ENCODE peak calls at places on chromosomes 1 and 21, in nine cellular contexts. H, M, O, N, Y, B, E, P and K are unnamed samples. For H3K4me1, the result is how much of the 10 kb centered on the place peaks cover.

GRCh38 chr21:44078411-44078981 is 28.7 kb upstream of the PWP2 start:
- DNase-seq in H (no peak), M (no peak), O (no peak), N (no peak), Y (peak), B (no peak), E (no peak), P (no peak), K (no peak)

GRCh38 chr1:207993477-207994445 is 82.8 kb upstream of the CD34 start:
- DNase-seq in H (no peak), M (no peak), O (no peak), N (no peak), Y (peak), B (no peak), E (no peak), P (peak), K (no peak)

GRCh38 chr21:16196521-16197208 is 466.9 kb downstream of the USP25 start:
- DNase-seq in H (no peak), M (no peak), O (no peak), N (no peak), Y (no peak), B (no peak), E (peak), P (peak), K (no peak)

GRCh38 chr1:105793541-105794146 is 1262.8 kb upstream of the PRMT6 start:
- DNase-seq in H (no peak), M (no peak), O (no peak), N (no peak), Y (peak), B (no peak), E (no peak), P (peak), K (no peak)

GRCh38 chr1:64875101-64875500 is 91.2 kb downstream of the JAK1 start:
- DNase-seq in H (no peak), M (no peak), O (no peak), N (no peak), Y (no peak), B (no peak), E (no peak), P (no peak), K (no peak)

GRCh38 chr1:18134324-18135046 is 26.9 kb downstream of the IGSF21 start:
- DNase-seq in H (no peak), M (no peak), O (no peak), N (no peak), Y (no peak), B (no peak), E (no peak), P (peak), K (no peak)

GRCh38 chr1:234955107-234955731 is 173.4 kb downstream of the TOMM20 start:
- DNase-seq in H (peak), M (peak), O (no peak), N (peak), Y (no peak), B (no peak), E (peak), P (no peak), K (peak)

GRCh38 chr1:145892486-145893087 is 6.9 kb upstream of the ANKRD35 start:
- DNase-seq in H (no peak), M (peak), O (no peak), N (peak), Y (no peak), B (no peak), E (peak), P (peak), K (no peak)

GRCh38 chr1:212607206-212607923 is 1.2 kb upstream of the ATF3 start:
- DNase-seq in H (peak), M (no peak), O (no peak), N (peak), Y (no peak), B (peak), E (peak), P (no peak), K (peak)

GRCh38 chr21:24939288-24939687 is 668.0 kb downstream of the MRPL39 start:
- DNase-seq in H (no peak), M (no peak), O (no peak), N (no peak), Y (no peak), B (no peak), E (no peak), P (no peak), K (no peak)

GRCh38 chr21:30984897-30985296 is 53.4 kb downstream of the KRTAP19-8 start:
- DNase-seq in H (no peak), M (no peak), O (no peak), N (no peak), Y (no peak), B (no peak), E (no peak), P (no peak), K (no peak)

GRCh38 chr21:44998621-44999427 is 59.0 kb downstream of the SLX9 start:
- DNase-seq in H (peak), M (no peak), O (no peak), N (no peak), Y (no peak), B (no peak), E (no peak), P (no peak), K (no peak)

DNA sequence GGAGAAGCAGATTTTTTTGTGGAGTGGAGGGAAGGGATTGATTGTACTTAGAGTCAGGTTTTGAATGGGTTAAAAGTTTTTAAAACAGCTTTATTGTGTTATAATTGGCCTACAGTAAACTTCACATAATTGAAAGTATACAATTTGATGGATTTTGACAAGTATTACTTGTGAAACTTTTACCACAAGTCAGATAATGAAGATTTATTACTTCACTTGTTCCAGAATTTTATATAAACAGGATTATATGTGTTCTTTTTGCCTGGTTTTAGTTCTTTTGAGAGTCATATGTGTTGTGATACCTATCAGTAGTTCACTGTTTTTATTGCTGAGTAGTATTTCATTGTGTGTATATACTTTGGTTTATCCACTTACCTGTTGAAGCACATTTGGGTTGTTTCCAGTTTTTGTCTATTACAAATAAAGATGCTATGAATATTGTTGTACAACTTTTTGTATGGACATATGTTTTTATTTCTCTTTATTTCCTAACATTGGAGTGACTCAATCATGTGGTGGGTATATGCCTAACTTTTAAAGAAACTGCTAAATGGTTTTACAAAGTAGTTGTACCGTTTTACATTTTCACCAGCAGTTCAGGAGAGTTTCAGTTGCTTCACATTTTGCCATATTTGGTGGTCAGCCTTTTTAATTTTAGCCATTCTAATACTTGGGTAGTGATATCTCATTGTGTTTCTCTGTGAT is 71.0 kb downstream of the DYRK1A start:
- DNase-seq in H (no peak), M (no peak), O (no peak), N (no peak), Y (no peak), B (no peak), E (no peak), P (peak), K (no peak)
- H3K4me1 ChIP-seq in H (half or more), M (under half), O (under half), N (under half), Y (under half), B (half or more), E (under half), P (under half), K (under half)

GRCh38 chr1:224433671-224434446 is 738 bp downstream of the WDR26 start:
- DNase-seq in H (peak), M (no peak), O (peak), N (peak), Y (peak), B (peak), E (peak), P (peak), K (no peak)
- H3K4me1 ChIP-seq in H (under half), M (under half), O (under half), N (under half), Y (under half), B (half or more), E (under half), P (under half), K (under half)

GRCh38 chr1:40745180-40745579 is 38.4 kb upstream of the KCNQ4 start:
- DNase-seq in H (no peak), M (peak), O (no peak), N (no peak), Y (no peak), B (no peak), E (no peak), P (peak), K (no peak)
- H3K4me1 ChIP-seq in H (under half), M (under half), O (under half), N (under half), Y (under half), B (under half), E (under half), P (under half), K (under half)

GRCh38 chr1:155942578-155943141 is 1.2 kb downstream of the RXFP4 start:
- DNase-seq in H (no peak), M (no peak), O (no peak), N (no peak), Y (no peak), B (no peak), E (no peak), P (peak), K (no peak)

GRCh38 chr1:155947292-155947691 is 5.9 kb downstream of the RXFP4 start:
- DNase-seq in H (no peak), M (no peak), O (no peak), N (no peak), Y (no peak), B (no peak), E (no peak), P (no peak), K (no peak)

GRCh38 chr1:155944396-155944728 is 2.9 kb downstream of the RXFP4 start:
- DNase-seq in H (no peak), M (no peak), O (no peak), N (no peak), Y (no peak), B (no peak), E (no peak), P (no peak), K (no peak)

GRCh38 chr1:155947741-155948140 is 6.3 kb downstream of the RXFP4 start:
- DNase-seq in H (no peak), M (no peak), O (no peak), N (no peak), Y (no peak), B (no peak), E (no peak), P (no peak), K (no peak)

DNA sequence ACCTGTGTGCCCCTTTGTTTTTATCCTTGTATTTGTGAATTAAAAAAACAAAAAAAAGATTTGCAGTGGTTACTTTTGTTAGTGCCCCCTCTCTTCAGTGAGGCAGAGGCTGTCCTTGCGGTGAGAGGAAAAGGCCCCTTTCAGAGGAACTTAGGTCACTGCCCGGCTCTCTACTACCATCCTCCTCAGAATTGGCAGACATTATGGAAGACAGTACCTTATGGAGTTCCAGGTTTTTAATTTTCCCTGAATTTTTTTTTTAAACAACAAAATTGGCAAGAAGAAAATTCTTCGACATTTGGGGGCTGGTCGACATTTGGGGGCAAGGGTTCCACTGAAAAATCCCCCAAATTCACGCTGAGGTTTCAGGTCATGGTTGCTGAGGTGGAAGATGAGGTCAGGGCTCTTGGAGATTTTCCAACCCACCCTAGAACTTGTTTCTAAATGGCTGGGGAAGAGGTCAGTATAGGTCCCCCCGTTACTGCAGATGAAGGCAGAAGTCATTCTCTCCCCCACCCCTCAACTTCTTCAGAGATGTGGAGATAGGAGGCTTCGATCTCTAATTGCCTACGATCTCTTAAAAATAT is 5.3 kb downstream of the RXFP4 start:
- DNase-seq in H (no peak), M (no peak), O (no peak), N (no peak), Y (no peak), B (no peak), E (no peak), P (no peak), K (no peak)
- H3K4me1 ChIP-seq in H (under half), M (under half), O (under half), N (under half), Y (under half), B (under half), E (under half), P (under half), K (under half)

DNA sequence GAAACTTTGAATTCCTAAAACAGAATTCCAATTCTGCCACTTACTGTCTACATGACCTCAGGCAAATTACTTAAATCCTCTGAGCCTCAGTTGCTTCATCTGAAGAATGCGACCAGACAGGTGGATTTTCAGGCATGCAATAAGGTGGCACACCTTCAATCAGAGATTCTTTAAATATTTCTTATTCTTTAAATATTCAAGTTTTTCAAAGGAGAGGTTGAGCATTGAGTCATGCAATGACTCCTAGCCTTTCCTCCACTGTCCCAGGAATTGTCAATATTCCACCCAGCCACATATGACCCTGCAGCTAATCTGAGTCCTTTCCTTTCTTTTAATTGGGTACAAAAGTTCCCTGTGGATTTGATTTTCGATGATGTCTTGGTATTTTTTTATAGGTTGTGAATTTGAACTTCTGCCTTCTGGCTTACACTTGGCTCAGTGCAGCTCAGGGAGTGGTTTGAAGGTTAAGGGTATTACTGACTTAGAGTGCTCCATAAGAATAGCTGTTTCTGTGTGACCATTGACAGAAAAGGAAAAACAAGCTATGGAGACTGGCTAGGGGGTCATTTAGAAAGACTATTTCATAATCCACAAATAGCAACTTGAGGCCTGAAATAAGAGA is 52.2 kb upstream of the PRDX6 start:
- DNase-seq in H (no peak), M (peak), O (no peak), N (no peak), Y (no peak), B (no peak), E (no peak), P (peak), K (no peak)
- H3K4me1 ChIP-seq in H (under half), M (under half), O (under half), N (under half), Y (under half), B (under half), E (under half), P (under half), K (under half)

GRCh38 chr1:200901350-200901749 is 6.7 kb downstream of the INAVA start:
- DNase-seq in H (no peak), M (no peak), O (no peak), N (no peak), Y (no peak), B (no peak), E (no peak), P (no peak), K (no peak)
- H3K4me1 ChIP-seq in H (under half), M (under half), O (under half), N (under half), Y (under half), B (under half), E (under half), P (under half), K (under half)

GRCh38 chr1:203288351-203288894 is 16.9 kb upstream of the BTG2 start:
- DNase-seq in H (no peak), M (no peak), O (no peak), N (no peak), Y (no peak), B (no peak), E (no peak), P (no peak), K (no peak)

GRCh38 chr1:203289281-203289981 is 15.9 kb upstream of the BTG2 start:
- DNase-seq in H (no peak), M (no peak), O (peak), N (peak), Y (no peak), B (peak), E (no peak), P (no peak), K (no peak)

GRCh38 chr1:203286161-203286984 is 18.9 kb upstream of the BTG2 start:
- DNase-seq in H (no peak), M (no peak), O (no peak), N (peak), Y (no peak), B (no peak), E (peak), P (no peak), K (no peak)

GRCh38 chr1:203287109-203287893 is 18.0 kb upstream of the BTG2 start:
- DNase-seq in H (peak), M (no peak), O (peak), N (peak), Y (no peak), B (peak), E (peak), P (no peak), K (peak)

GRCh38 chr1:203287896-203288295 is 17.4 kb upstream of the BTG2 start:
- DNase-seq in H (no peak), M (no peak), O (no peak), N (no peak), Y (no peak), B (no peak), E (no peak), P (no peak), K (no peak)
- H3K4me1 ChIP-seq in H (half or more), M (under half), O (half or more), N (under half), Y (under half), B (half or more), E (under half), P (under half), K (half or more)

GRCh38 chr1:230166366-230167132 is 99.5 kb downstream of the GALNT2 start:
- DNase-seq in H (no peak), M (no peak), O (no peak), N (peak), Y (no peak), B (no peak), E (no peak), P (no peak), K (peak)
- H3K4me1 ChIP-seq in H (half or more), M (under half), O (under half), N (under half), Y (under half), B (under half), E (under half), P (under half), K (under half)

GRCh38 chr1:94067196-94067595 is 53.8 kb downstream of the ABCA4 start:
- DNase-seq in H (no peak), M (peak), O (no peak), N (no peak), Y (no peak), B (no peak), E (peak), P (no peak), K (no peak)
- H3K4me1 ChIP-seq in H (under half), M (under half), O (under half), N (under half), Y (under half), B (under half), E (half or more), P (under half), K (under half)